ENCODE peak calls at places on chromosomes 1 and 21, in six cellular contexts. T is endothelial cell, A is stomach, L is fibroblast of lung, X is ovary, G is kidney epithelial cell. N is an unnamed sample.

GRCh38 chr21:18760247-18760646 is 356.7 kb upstream of the TMPRSS15 start:
- DNase-seq in L (no peak), T (no peak), A (no peak), G (no peak), X (no peak), N (no peak)

GRCh38 chr1:226626577-226626956 is 78.0 kb downstream of the STUM start:
- DNase-seq in G (no peak), L (peak), T (peak), X (peak), A (peak), N (peak)

GRCh38 chr21:35427320-35428040 is 378.4 kb upstream of the RUNX1 start:
- DNase-seq in A (no peak), G (no peak), X (no peak), T (no peak), L (no peak), N (no peak)

GRCh38 chr21:41736423-41736822 is 30.4 kb downstream of the RIPK4 start:
- DNase-seq in A (no peak), T (no peak), X (no peak), G (no peak), L (no peak), N (no peak)

GRCh38 chr1:4045397-4046010 is 145.4 kb upstream of the C1orf174 start:
- DNase-seq in A (no peak), X (no peak), T (no peak), L (no peak), G (no peak), N (no peak)

GRCh38 chr1:119083980-119084379 is 56.5 kb downstream of the WARS2 start:
- DNase-seq in L (no peak), A (no peak), X (no peak), T (no peak), G (no peak), N (no peak)

GRCh38 chr1:112172294-112172882 is 182.9 kb upstream of the KCND3 start:
- DNase-seq in L (peak), G (peak), X (no peak), T (peak), A (no peak), N (peak)

GRCh38 chr1:65764052-65764451 is 28.6 kb upstream of the PDE4B start:
- DNase-seq in A (no peak), X (no peak), G (no peak), T (no peak), L (no peak), N (peak)

GRCh38 chr1:176579087-176579486 is 116.1 kb downstream of the PAPPA2 start:
- DNase-seq in L (no peak), A (no peak), G (no peak), X (no peak), T (no peak), N (no peak)

GRCh38 chr1:51555866-51556619 is 37.0 kb upstream of the EPS15 start:
- DNase-seq in A (no peak), L (peak), T (no peak), G (no peak), X (no peak), N (no peak)

GRCh38 chr1:59730759-59731478 is 83.8 kb upstream of the HOOK1 start:
- DNase-seq in A (peak), X (peak), G (peak), L (peak), T (no peak), N (peak)

GRCh38 chr1:22870201-22870871 is 102.3 kb downstream of the LACTBL1 start:
- DNase-seq in G (peak), A (peak), X (peak), L (no peak), T (no peak), N (no peak)

GRCh38 chr1:207644852-207645631 is at the start of gene CR1L:
- DNase-seq in L (peak), T (peak), A (peak), G (no peak), X (peak), N (peak)

GRCh38 chr1:198879711-198880306 is 241.0 kb downstream of the PTPRC start:
- DNase-seq in L (no peak), A (no peak), T (no peak), G (no peak), X (no peak), N (no peak)

GRCh38 chr1:212760126-212760823 is 31.3 kb downstream of the NSL1 start:
- DNase-seq in T (peak), X (no peak), G (no peak), L (no peak), A (no peak), N (peak)

GRCh38 chr1:162844153-162844552 is 16.8 kb downstream of the CCDC190 start:
- DNase-seq in X (no peak), G (no peak), T (no peak), A (no peak), L (no peak), N (no peak)

GRCh38 chr1:203186446-203187305 is at the start of gene CHI3L1:
- DNase-seq in T (no peak), G (no peak), X (no peak), A (no peak), L (no peak), N (no peak)

GRCh38 chr1:78211483-78212092 is 165.8 kb downstream of the GIPC2 start:
- DNase-seq in T (no peak), L (no peak), G (no peak), A (no peak), X (no peak), N (no peak)

GRCh38 chr1:223242971-223243370 is 99.9 kb upstream of the TLR5 start:
- DNase-seq in X (no peak), G (no peak), A (no peak), L (no peak), T (no peak), N (no peak)

GRCh38 chr21:34105947-34106541 is 32.7 kb downstream of the MRPS6 start:
- DNase-seq in T (no peak), X (no peak), L (no peak), G (no peak), A (no peak), N (no peak)

GRCh38 chr21:35071347-35071746 is 22.2 kb upstream of the RUNX1 start:
- DNase-seq in G (no peak), A (no peak), X (no peak), T (no peak), L (no peak), N (no peak)

GRCh38 chr1:50929376-50929958 is 30.6 kb downstream of the FAF1 start:
- DNase-seq in T (no peak), G (peak), A (no peak), X (no peak), L (peak), N (no peak)

GRCh38 chr1:31054349-31054748 is 11.2 kb downstream of the PUM1 start:
- DNase-seq in G (no peak), X (no peak), T (no peak), A (no peak), L (no peak), N (no peak)

GRCh38 chr1:42000781-42001180 is 82.1 kb upstream of the HIVEP3 start:
- DNase-seq in L (no peak), G (no peak), T (no peak), A (no peak), X (no peak), N (no peak)

GRCh38 chr1:39407889-39408640 is 83.4 kb upstream of the BMP8A start:
- DNase-seq in G (no peak), A (no peak), X (no peak), L (no peak), T (no peak), N (no peak)

GRCh38 chr21:45254557-45254930 is 33.2 kb downstream of the POFUT2 start:
- DNase-seq in G (no peak), L (no peak), A (no peak), X (peak), T (no peak), N (no peak)

GRCh38 chr1:60510162-60510561 is 436.6 kb upstream of the C1orf87 start:
- DNase-seq in G (no peak), L (no peak), A (no peak), X (no peak), T (no peak), N (no peak)

GRCh38 chr1:117686907-117687306 is 81.1 kb downstream of the TENT5C start:
- DNase-seq in T (no peak), X (peak), G (no peak), L (peak), A (no peak), N (no peak)

GRCh38 chr1:117735045-117735992 is 129.5 kb downstream of the TENT5C start:
- DNase-seq in X (no peak), A (peak), G (peak), L (peak), T (no peak), N (peak)

GRCh38 chr1:116360435-116361173 is 12.4 kb upstream of the ATP1A1 start:
- DNase-seq in L (peak), G (no peak), T (no peak), X (no peak), A (no peak), N (no peak)

GRCh38 chr1:17640411-17640810 is 100.9 kb downstream of the ARHGEF10L start:
- DNase-seq in T (no peak), L (no peak), G (no peak), X (no peak), A (no peak), N (no peak)
- TF ChIP-seq CTCF in T (no peak), L (no peak), G (no peak), X (no peak), A (no peak), N (no peak)

GRCh38 chr1:168345939-168346338 is 65.3 kb downstream of the TBX19 start:
- DNase-seq in T (no peak), X (no peak), G (no peak), A (no peak), L (no peak), N (no peak)

GRCh38 chr1:168341576-168341975 is 60.9 kb downstream of the TBX19 start:
- DNase-seq in X (no peak), L (peak), G (no peak), A (no peak), T (no peak), N (no peak)

GRCh38 chr1:168342572-168343280 is 62.0 kb downstream of the TBX19 start:
- DNase-seq in T (peak), A (peak), X (peak), L (peak), G (peak), N (peak)

GRCh38 chr1:168340796-168341510 is 60.3 kb downstream of the TBX19 start:
- DNase-seq in T (no peak), X (no peak), G (no peak), L (no peak), A (no peak), N (no peak)

DNA sequence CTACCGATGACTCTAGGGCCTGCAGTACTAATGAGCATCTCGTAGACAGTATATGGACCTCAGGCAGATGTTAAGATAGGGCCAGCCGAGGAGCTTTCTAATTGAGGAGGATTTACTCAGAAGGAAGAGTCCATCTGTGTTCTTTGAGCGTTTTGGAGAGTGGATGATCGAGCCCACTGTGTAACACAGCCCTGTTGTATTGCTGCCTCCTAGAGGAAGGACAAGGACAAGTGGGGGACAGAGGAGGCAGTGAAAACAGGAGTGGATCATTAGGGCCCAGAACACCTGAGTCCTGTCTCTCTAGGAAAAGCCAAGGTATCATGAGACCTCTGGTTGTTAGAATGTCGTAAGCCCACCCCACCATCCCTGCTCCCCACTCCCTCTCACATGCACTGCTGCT is 62.9 kb downstream of the TBX19 start:
- DNase-seq in A (no peak), G (no peak), X (no peak), T (no peak), L (no peak), N (peak)
- TF ChIP-seq CTCF in A (no peak), G (peak), X (no peak), T (no peak), L (peak), N (peak)

GRCh38 chr1:109341944-109342925 is 35.4 kb upstream of the MYBPHL start:
- DNase-seq in X (no peak), L (peak), A (peak), T (no peak), G (no peak), N (no peak)
- TF ChIP-seq CTCF in X (no peak), L (no peak), A (no peak), T (no peak), G (no peak), N (no peak)

DNA sequence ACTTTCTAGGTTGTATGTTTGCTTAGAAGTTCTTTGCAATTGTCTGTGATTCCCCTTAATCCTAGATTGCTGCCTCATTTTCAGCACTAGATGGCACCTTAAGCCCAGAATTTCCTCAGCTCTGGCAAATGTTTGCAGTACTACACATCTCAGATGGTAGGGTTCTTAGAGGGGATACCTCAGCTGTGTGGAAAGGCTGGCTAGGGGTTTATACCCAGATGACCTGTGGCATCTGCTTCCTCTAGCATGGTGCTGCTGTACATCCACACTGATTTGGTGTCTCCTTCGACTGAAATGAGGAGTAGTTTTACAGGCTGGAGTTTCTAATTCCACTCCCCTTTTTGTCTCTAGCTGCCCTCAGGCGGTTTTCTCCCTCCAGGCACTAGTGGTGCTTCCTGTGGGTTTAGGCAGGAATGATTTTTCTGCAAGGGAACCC is 23.5 kb downstream of the ASB17 start:
- DNase-seq in G (peak), A (no peak), L (peak), T (peak), X (no peak), N (peak)
- TF ChIP-seq CTCF in G (peak), A (no peak), L (peak), T (no peak), X (no peak), N (peak)

GRCh38 chr1:160414836-160415235 is 14.5 kb downstream of the VANGL2 start:
- DNase-seq in T (no peak), L (no peak), A (no peak), X (no peak), G (no peak), N (no peak)

GRCh38 chr1:160415696-160416298 is 15.4 kb downstream of the VANGL2 start:
- DNase-seq in A (no peak), L (no peak), X (no peak), G (no peak), T (no peak), N (no peak)

GRCh38 chr1:160413716-160414115 is 13.4 kb downstream of the VANGL2 start:
- DNase-seq in G (no peak), T (no peak), X (no peak), A (no peak), L (no peak), N (no peak)

GRCh38 chr1:160418483-160418882 is 18.1 kb downstream of the VANGL2 start:
- DNase-seq in G (no peak), A (no peak), T (no peak), X (no peak), L (no peak), N (no peak)

GRCh38 chr1:160416369-160416768 is 16.0 kb downstream of the VANGL2 start:
- DNase-seq in X (no peak), G (no peak), T (peak), L (peak), A (no peak), N (peak)
- TF ChIP-seq CTCF in X (no peak), G (peak), T (peak), L (peak), A (no peak), N (peak)

GRCh38 chr1:88593358-88593757 is 90.7 kb upstream of the PKN2 start:
- DNase-seq in T (no peak), L (no peak), X (no peak), A (no peak), G (no peak), N (no peak)

GRCh38 chr1:88595355-88595754 is 88.7 kb upstream of the PKN2 start:
- DNase-seq in G (no peak), X (no peak), L (peak), T (no peak), A (no peak), N (no peak)
- TF ChIP-seq CTCF in G (peak), X (no peak), L (peak), T (peak), A (no peak), N (peak)

DNA sequence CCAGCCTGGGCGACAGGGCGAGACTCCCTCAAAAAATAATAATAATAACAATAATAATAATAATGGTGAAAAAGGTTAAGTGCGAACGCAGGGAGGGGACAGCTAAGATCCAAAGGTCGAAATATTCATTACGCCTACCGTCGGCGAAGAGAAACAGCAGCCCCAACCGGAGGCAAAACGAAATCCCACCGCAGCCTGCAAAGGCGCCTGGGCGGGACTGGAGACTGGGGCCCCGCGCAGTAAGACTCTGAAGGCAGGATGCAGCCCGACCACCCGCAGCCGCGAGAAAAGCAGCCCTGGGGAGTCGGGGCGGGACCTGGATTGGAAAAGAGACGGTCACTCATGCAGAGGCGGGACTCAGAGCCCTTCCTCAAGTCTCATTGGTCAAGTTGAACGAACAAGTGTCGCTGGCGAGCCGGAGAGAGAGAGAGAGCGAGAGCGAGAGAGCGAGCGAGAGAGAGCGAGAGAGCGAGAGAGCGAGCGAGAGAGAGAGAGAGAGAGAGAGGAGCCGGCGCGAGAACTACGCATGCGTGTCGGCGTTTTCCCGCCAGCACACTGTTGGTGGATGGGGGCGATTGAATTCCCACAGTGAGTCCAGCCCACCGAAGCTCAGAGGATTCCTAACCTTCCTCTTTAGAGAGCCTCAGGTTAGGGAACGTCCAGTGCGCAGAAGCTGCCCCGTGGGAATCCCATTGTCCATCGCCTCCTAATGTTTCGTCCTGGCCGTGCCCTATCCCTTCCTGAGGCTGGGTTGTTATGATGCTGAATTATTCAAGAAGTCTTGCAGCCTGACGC is 10.7 kb downstream of the ENTREP3 start:
- DNase-seq in A (peak), T (peak), L (peak), G (peak), X (peak), N (peak)
- TF ChIP-seq CTCF in A (peak), T (peak), L (peak), G (no peak), X (peak), N (no peak)

N was measured in Calu3.